ENCODE peak calls at places on chromosomes 11 and 22, in nine cellular contexts. One of them, this sample, is unnamed.
A peak's percentile ranks its signal among the peaks of the same experiment; 100 is the strongest.

GRCh38 chr11:36345535-36346141 is 49.5 kb downstream of the PRR5L start:
- DNase-seq in activated CD4-positive, alpha-beta T cell treated with anti-CD3 and anti-CD28 coated beads, Interleukin-2, amount 50 U/mL, for 24 hours: no peak
- DNase-seq in AG08395: no peak
- DNase-seq in cardiac fibroblast: no peak
- DNase-seq in Peyer's patch: peak; percentile 60
- DNase-seq in left cardiac atrium: no peak
- DNase-seq in NCI-H146: no peak
- DNase-seq in dorsolateral prefrontal cortex: no peak
- DNase-seq in bronchial epithelial cell: no peak
- DNase-seq in this sample: no peak

GRCh38 chr11:126172596-126173038 is 38.8 kb downstream of the RPUSD4 start:
- DNase-seq in activated CD4-positive, alpha-beta T cell treated with anti-CD3 and anti-CD28 coated beads, Interleukin-2, amount 50 U/mL, for 24 hours: no peak
- DNase-seq in AG08395: peak; percentile 82
- DNase-seq in cardiac fibroblast: peak; percentile 1
- DNase-seq in Peyer's patch: no peak
- DNase-seq in left cardiac atrium: no peak
- DNase-seq in NCI-H146: no peak
- DNase-seq in dorsolateral prefrontal cortex: no peak
- DNase-seq in bronchial epithelial cell: no peak
- DNase-seq in this sample: peak; percentile 85

GRCh38 chr11:47552086-47552580 is 799 bp downstream of the CELF1 start:
- DNase-seq in activated CD4-positive, alpha-beta T cell treated with anti-CD3 and anti-CD28 coated beads, Interleukin-2, amount 50 U/mL, for 24 hours: no peak
- DNase-seq in AG08395: peak; percentile 39
- DNase-seq in cardiac fibroblast: peak; percentile 60
- DNase-seq in Peyer's patch: no peak
- DNase-seq in left cardiac atrium: peak; percentile 24
- DNase-seq in NCI-H146: peak; percentile 50
- DNase-seq in dorsolateral prefrontal cortex: peak; percentile 46
- DNase-seq in bronchial epithelial cell: peak; percentile 38
- DNase-seq in this sample: peak; percentile 44

GRCh38 chr11:106668147-106668546 is 350.1 kb downstream of the GUCY1A2 start:
- DNase-seq in activated CD4-positive, alpha-beta T cell treated with anti-CD3 and anti-CD28 coated beads, Interleukin-2, amount 50 U/mL, for 24 hours: no peak
- DNase-seq in AG08395: no peak
- DNase-seq in cardiac fibroblast: peak; percentile 58
- DNase-seq in Peyer's patch: no peak
- DNase-seq in left cardiac atrium: no peak
- DNase-seq in NCI-H146: no peak
- DNase-seq in dorsolateral prefrontal cortex: no peak
- DNase-seq in bronchial epithelial cell: peak; percentile 12
- DNase-seq in this sample: no peak

GRCh38 chr22:45418056-45418769 is 4.7 kb downstream of the RIBC2 start:
- DNase-seq in activated CD4-positive, alpha-beta T cell treated with anti-CD3 and anti-CD28 coated beads, Interleukin-2, amount 50 U/mL, for 24 hours: no peak
- DNase-seq in AG08395: no peak
- DNase-seq in cardiac fibroblast: no peak
- DNase-seq in Peyer's patch: no peak
- DNase-seq in left cardiac atrium: no peak
- DNase-seq in NCI-H146: no peak
- DNase-seq in dorsolateral prefrontal cortex: peak; percentile 6
- DNase-seq in bronchial epithelial cell: no peak
- DNase-seq in this sample: no peak

GRCh38 chr22:37907036-37907954 is 1.2 kb downstream of the MICALL1 start:
- DNase-seq in activated CD4-positive, alpha-beta T cell treated with anti-CD3 and anti-CD28 coated beads, Interleukin-2, amount 50 U/mL, for 24 hours: no peak
- DNase-seq in AG08395: peak; percentile 40
- DNase-seq in cardiac fibroblast: peak; percentile 41
- DNase-seq in Peyer's patch: no peak
- DNase-seq in left cardiac atrium: no peak
- DNase-seq in NCI-H146: no peak
- DNase-seq in dorsolateral prefrontal cortex: no peak
- DNase-seq in bronchial epithelial cell: no peak
- DNase-seq in this sample: peak; percentile 60

GRCh38 chr11:66022401-66023185 is 3.7 kb downstream of the CATSPER1 start:
- DNase-seq in activated CD4-positive, alpha-beta T cell treated with anti-CD3 and anti-CD28 coated beads, Interleukin-2, amount 50 U/mL, for 24 hours: peak; percentile 82
- DNase-seq in AG08395: peak; percentile 86
- DNase-seq in cardiac fibroblast: peak; percentile 68
- DNase-seq in Peyer's patch: peak; percentile 86
- DNase-seq in left cardiac atrium: peak; percentile 76
- DNase-seq in NCI-H146: peak; percentile 68
- DNase-seq in dorsolateral prefrontal cortex: peak; percentile 80
- DNase-seq in bronchial epithelial cell: peak; percentile 9
- DNase-seq in this sample: peak; percentile 94

GRCh38 chr11:110524227-110524626 is 94.5 kb downstream of the FDX1 start:
- DNase-seq in activated CD4-positive, alpha-beta T cell treated with anti-CD3 and anti-CD28 coated beads, Interleukin-2, amount 50 U/mL, for 24 hours: no peak
- DNase-seq in AG08395: peak; percentile 81
- DNase-seq in cardiac fibroblast: peak; percentile 92
- DNase-seq in Peyer's patch: no peak
- DNase-seq in left cardiac atrium: no peak
- DNase-seq in NCI-H146: no peak
- DNase-seq in dorsolateral prefrontal cortex: no peak
- DNase-seq in bronchial epithelial cell: peak; percentile 89
- DNase-seq in this sample: no peak

GRCh38 chr11:46119352-46120216 is 1.7 kb downstream of the PHF21A start:
- DNase-seq in activated CD4-positive, alpha-beta T cell treated with anti-CD3 and anti-CD28 coated beads, Interleukin-2, amount 50 U/mL, for 24 hours: peak; percentile 10
- DNase-seq in AG08395: no peak
- DNase-seq in cardiac fibroblast: peak; percentile 77
- DNase-seq in Peyer's patch: peak; percentile 74
- DNase-seq in left cardiac atrium: peak; percentile 55
- DNase-seq in NCI-H146: peak; percentile 43
- DNase-seq in dorsolateral prefrontal cortex: no peak
- DNase-seq in bronchial epithelial cell: peak; percentile 55
- DNase-seq in this sample: peak; percentile 45

GRCh38 chr22:33871935-33872334 is 48.3 kb downstream of the LARGE1 start:
- DNase-seq in activated CD4-positive, alpha-beta T cell treated with anti-CD3 and anti-CD28 coated beads, Interleukin-2, amount 50 U/mL, for 24 hours: no peak
- DNase-seq in AG08395: no peak
- DNase-seq in cardiac fibroblast: no peak
- DNase-seq in Peyer's patch: no peak
- DNase-seq in left cardiac atrium: no peak
- DNase-seq in NCI-H146: no peak
- DNase-seq in dorsolateral prefrontal cortex: no peak
- DNase-seq in bronchial epithelial cell: no peak
- DNase-seq in this sample: no peak

GRCh38 chr11:64152841-64153691 is 12.8 kb downstream of the MACROD1 start:
- DNase-seq in activated CD4-positive, alpha-beta T cell treated with anti-CD3 and anti-CD28 coated beads, Interleukin-2, amount 50 U/mL, for 24 hours: peak; percentile 59
- DNase-seq in AG08395: peak; percentile 95
- DNase-seq in cardiac fibroblast: peak; percentile 51
- DNase-seq in Peyer's patch: peak; percentile 72
- DNase-seq in left cardiac atrium: peak; percentile 71
- DNase-seq in NCI-H146: peak; percentile 37
- DNase-seq in dorsolateral prefrontal cortex: peak; percentile 84
- DNase-seq in bronchial epithelial cell: peak; percentile 15
- DNase-seq in this sample: peak; percentile 96

GRCh38 chr11:77276271-77276670 is 25.2 kb downstream of the GDPD4 start:
- DNase-seq in activated CD4-positive, alpha-beta T cell treated with anti-CD3 and anti-CD28 coated beads, Interleukin-2, amount 50 U/mL, for 24 hours: no peak
- DNase-seq in AG08395: no peak
- DNase-seq in cardiac fibroblast: no peak
- DNase-seq in Peyer's patch: no peak
- DNase-seq in left cardiac atrium: no peak
- DNase-seq in NCI-H146: no peak
- DNase-seq in dorsolateral prefrontal cortex: no peak
- DNase-seq in bronchial epithelial cell: no peak
- DNase-seq in this sample: no peak

GRCh38 chr11:64204464-64204989 is 2.0 kb upstream of the FERMT3 start:
- DNase-seq in activated CD4-positive, alpha-beta T cell treated with anti-CD3 and anti-CD28 coated beads, Interleukin-2, amount 50 U/mL, for 24 hours: peak; percentile 45
- DNase-seq in AG08395: peak; percentile 96
- DNase-seq in cardiac fibroblast: peak; percentile 96
- DNase-seq in Peyer's patch: peak; percentile 96
- DNase-seq in left cardiac atrium: peak; percentile 89
- DNase-seq in NCI-H146: peak; percentile 68
- DNase-seq in dorsolateral prefrontal cortex: peak; percentile 88
- DNase-seq in bronchial epithelial cell: peak; percentile 88
- DNase-seq in this sample: peak; percentile 93

GRCh38 chr11:122271167-122271566 is 155.2 kb upstream of the BLID start:
- DNase-seq in activated CD4-positive, alpha-beta T cell treated with anti-CD3 and anti-CD28 coated beads, Interleukin-2, amount 50 U/mL, for 24 hours: no peak
- DNase-seq in AG08395: no peak
- DNase-seq in cardiac fibroblast: no peak
- DNase-seq in Peyer's patch: no peak
- DNase-seq in left cardiac atrium: no peak
- DNase-seq in NCI-H146: no peak
- DNase-seq in dorsolateral prefrontal cortex: no peak
- DNase-seq in bronchial epithelial cell: no peak
- DNase-seq in this sample: no peak

GRCh38 chr11:12159351-12160099 is 49.1 kb downstream of the MICAL2 start:
- DNase-seq in activated CD4-positive, alpha-beta T cell treated with anti-CD3 and anti-CD28 coated beads, Interleukin-2, amount 50 U/mL, for 24 hours: no peak
- DNase-seq in AG08395: peak; percentile 88
- DNase-seq in cardiac fibroblast: peak; percentile 89
- DNase-seq in Peyer's patch: no peak
- DNase-seq in left cardiac atrium: no peak
- DNase-seq in NCI-H146: no peak
- DNase-seq in dorsolateral prefrontal cortex: no peak
- DNase-seq in bronchial epithelial cell: peak; percentile 74
- DNase-seq in this sample: peak; percentile 84

GRCh38 chr11:45383229-45383628 is 97.1 kb upstream of the SYT13 start:
- DNase-seq in activated CD4-positive, alpha-beta T cell treated with anti-CD3 and anti-CD28 coated beads, Interleukin-2, amount 50 U/mL, for 24 hours: no peak
- DNase-seq in AG08395: peak; percentile 63
- DNase-seq in cardiac fibroblast: peak; percentile 45
- DNase-seq in Peyer's patch: no peak
- DNase-seq in left cardiac atrium: no peak
- DNase-seq in NCI-H146: no peak
- DNase-seq in dorsolateral prefrontal cortex: no peak
- DNase-seq in bronchial epithelial cell: no peak
- DNase-seq in this sample: peak; percentile 79

GRCh38 chr22:28017859-28018258 is 98.8 kb upstream of the PITPNB start:
- DNase-seq in activated CD4-positive, alpha-beta T cell treated with anti-CD3 and anti-CD28 coated beads, Interleukin-2, amount 50 U/mL, for 24 hours: no peak
- DNase-seq in AG08395: no peak
- DNase-seq in cardiac fibroblast: no peak
- DNase-seq in Peyer's patch: peak; percentile 31
- DNase-seq in left cardiac atrium: no peak
- DNase-seq in NCI-H146: no peak
- DNase-seq in dorsolateral prefrontal cortex: peak; percentile 32
- DNase-seq in bronchial epithelial cell: no peak
- DNase-seq in this sample: no peak

GRCh38 chr22:38756631-38757463 is 1.0 kb upstream of the SUN2 start:
- DNase-seq in activated CD4-positive, alpha-beta T cell treated with anti-CD3 and anti-CD28 coated beads, Interleukin-2, amount 50 U/mL, for 24 hours: no peak
- DNase-seq in AG08395: no peak
- DNase-seq in cardiac fibroblast: no peak
- DNase-seq in Peyer's patch: no peak
- DNase-seq in left cardiac atrium: no peak
- DNase-seq in NCI-H146: no peak
- DNase-seq in dorsolateral prefrontal cortex: no peak
- DNase-seq in bronchial epithelial cell: no peak
- DNase-seq in this sample: no peak

GRCh38 chr22:47398921-47399790 is 636.7 kb downstream of the TBC1D22A start:
- DNase-seq in activated CD4-positive, alpha-beta T cell treated with anti-CD3 and anti-CD28 coated beads, Interleukin-2, amount 50 U/mL, for 24 hours: no peak
- DNase-seq in AG08395: no peak
- DNase-seq in cardiac fibroblast: no peak
- DNase-seq in Peyer's patch: no peak
- DNase-seq in left cardiac atrium: no peak
- DNase-seq in NCI-H146: no peak
- DNase-seq in dorsolateral prefrontal cortex: peak; percentile 32
- DNase-seq in bronchial epithelial cell: no peak
- DNase-seq in this sample: no peak

GRCh38 chr22:30893434-30894370 is 74.9 kb downstream of the MORC2 start:
- DNase-seq in activated CD4-positive, alpha-beta T cell treated with anti-CD3 and anti-CD28 coated beads, Interleukin-2, amount 50 U/mL, for 24 hours: no peak
- DNase-seq in AG08395: no peak
- DNase-seq in cardiac fibroblast: no peak
- DNase-seq in Peyer's patch: peak; percentile 24
- DNase-seq in left cardiac atrium: no peak
- DNase-seq in NCI-H146: no peak
- DNase-seq in dorsolateral prefrontal cortex: no peak
- DNase-seq in bronchial epithelial cell: no peak
- DNase-seq in this sample: no peak

GRCh38 chr11:47033439-47033838 is 96.9 kb downstream of the CSTPP1 start:
- DNase-seq in activated CD4-positive, alpha-beta T cell treated with anti-CD3 and anti-CD28 coated beads, Interleukin-2, amount 50 U/mL, for 24 hours: no peak
- DNase-seq in AG08395: no peak
- DNase-seq in cardiac fibroblast: no peak
- DNase-seq in Peyer's patch: no peak
- DNase-seq in left cardiac atrium: no peak
- DNase-seq in NCI-H146: no peak
- DNase-seq in dorsolateral prefrontal cortex: no peak
- DNase-seq in bronchial epithelial cell: no peak
- DNase-seq in this sample: no peak

GRCh38 chr22:47629791-47630655 is 867.6 kb downstream of the TBC1D22A start:
- DNase-seq in activated CD4-positive, alpha-beta T cell treated with anti-CD3 and anti-CD28 coated beads, Interleukin-2, amount 50 U/mL, for 24 hours: no peak
- DNase-seq in AG08395: no peak
- DNase-seq in cardiac fibroblast: no peak
- DNase-seq in Peyer's patch: no peak
- DNase-seq in left cardiac atrium: no peak
- DNase-seq in NCI-H146: no peak
- DNase-seq in dorsolateral prefrontal cortex: no peak
- DNase-seq in bronchial epithelial cell: no peak
- DNase-seq in this sample: no peak

GRCh38 chr11:111530091-111530490 is 10.4 kb upstream of the LAYN start:
- DNase-seq in activated CD4-positive, alpha-beta T cell treated with anti-CD3 and anti-CD28 coated beads, Interleukin-2, amount 50 U/mL, for 24 hours: no peak
- DNase-seq in AG08395: no peak
- DNase-seq in cardiac fibroblast: no peak
- DNase-seq in Peyer's patch: no peak
- DNase-seq in left cardiac atrium: no peak
- DNase-seq in NCI-H146: no peak
- DNase-seq in dorsolateral prefrontal cortex: no peak
- DNase-seq in bronchial epithelial cell: peak; percentile 76
- DNase-seq in this sample: no peak

GRCh38 chr22:20779813-20780148 is 5.9 kb downstream of the SERPIND1 start:
- DNase-seq in activated CD4-positive, alpha-beta T cell treated with anti-CD3 and anti-CD28 coated beads, Interleukin-2, amount 50 U/mL, for 24 hours: no peak
- DNase-seq in AG08395: no peak
- DNase-seq in cardiac fibroblast: peak; percentile 78
- DNase-seq in Peyer's patch: no peak
- DNase-seq in left cardiac atrium: no peak
- DNase-seq in NCI-H146: no peak
- DNase-seq in dorsolateral prefrontal cortex: no peak
- DNase-seq in bronchial epithelial cell: peak; percentile 59
- DNase-seq in this sample: no peak

GRCh38 chr11:79018371-79018849 is 422.4 kb downstream of the TENM4 start:
- DNase-seq in activated CD4-positive, alpha-beta T cell treated with anti-CD3 and anti-CD28 coated beads, Interleukin-2, amount 50 U/mL, for 24 hours: no peak
- DNase-seq in AG08395: peak; percentile 62
- DNase-seq in cardiac fibroblast: peak; percentile 72
- DNase-seq in Peyer's patch: no peak
- DNase-seq in left cardiac atrium: no peak
- DNase-seq in NCI-H146: no peak
- DNase-seq in dorsolateral prefrontal cortex: no peak
- DNase-seq in bronchial epithelial cell: peak; percentile 65
- DNase-seq in this sample: peak; percentile 74

GRCh38 chr22:42863349-42863911 is 6.4 kb upstream of the ARFGAP3 start:
- DNase-seq in activated CD4-positive, alpha-beta T cell treated with anti-CD3 and anti-CD28 coated beads, Interleukin-2, amount 50 U/mL, for 24 hours: no peak
- DNase-seq in AG08395: peak; percentile 72
- DNase-seq in cardiac fibroblast: peak; percentile 87
- DNase-seq in Peyer's patch: no peak
- DNase-seq in left cardiac atrium: no peak
- DNase-seq in NCI-H146: no peak
- DNase-seq in dorsolateral prefrontal cortex: no peak
- DNase-seq in bronchial epithelial cell: peak; percentile 73
- DNase-seq in this sample: peak; percentile 72

This sample was measured in GM03348.